ENCODE peak calls at places on chromosomes 2 and 18, in six cellular contexts. S, M, Y, O, D and J are unnamed samples.

GRCh38 chr2:177078416-177078815 is 134.2 kb upstream of the HNRNPA3 start:
- DNase-seq in S (no peak), M (no peak), Y (no peak), O (peak), D (peak), J (no peak)

GRCh38 chr2:28348149-28348567 is 44.5 kb upstream of the FOSL2 start:
- DNase-seq in S (no peak), M (no peak), Y (no peak), O (no peak), D (no peak), J (no peak)

GRCh38 chr2:69797836-69798465 is 31.5 kb upstream of the GMCL1 start:
- DNase-seq in S (no peak), M (no peak), Y (peak), O (no peak), D (no peak), J (no peak)

GRCh38 chr2:129711816-129712420 is 267.5 kb upstream of the RAB6C start:
- DNase-seq in S (no peak), M (no peak), Y (no peak), O (no peak), D (no peak), J (no peak)

GRCh38 chr2:130827502-130828251 is 9.0 kb upstream of the ARHGEF4 start:
- DNase-seq in S (no peak), M (no peak), Y (peak), O (peak), D (no peak), J (no peak)

GRCh38 chr2:125169764-125170146 is 1144.7 kb downstream of the CNTNAP5 start:
- DNase-seq in S (no peak), M (no peak), Y (no peak), O (no peak), D (no peak), J (no peak)

GRCh38 chr18:25639601-25640000 is 287.6 kb upstream of the ZNF521 start:
- DNase-seq in S (no peak), M (no peak), Y (no peak), O (no peak), D (no peak), J (no peak)

GRCh38 chr2:46171441-46171953 is 125.7 kb upstream of the EPAS1 start:
- DNase-seq in S (no peak), M (no peak), Y (peak), O (peak), D (no peak), J (no peak)

GRCh38 chr18:11518788-11519685 is 90.4 kb upstream of the SLC35G4 start:
- DNase-seq in S (peak), M (peak), Y (peak), O (peak), D (no peak), J (peak)

GRCh38 chr18:3452750-3453539 is 3.0 kb downstream of the TGIF1 start:
- DNase-seq in S (no peak), M (no peak), Y (no peak), O (peak), D (no peak), J (no peak)

GRCh38 chr2:16671760-16672159 is 6.1 kb upstream of the CYRIA start:
- DNase-seq in S (no peak), M (no peak), Y (peak), O (peak), D (no peak), J (no peak)

GRCh38 chr2:3505771-3506170 is 13.6 kb downstream of the ADI1 start:
- DNase-seq in S (no peak), M (no peak), Y (no peak), O (no peak), D (no peak), J (no peak)

GRCh38 chr2:191178806-191179514 is 28.2 kb upstream of the STAT4 start:
- DNase-seq in S (no peak), M (no peak), Y (no peak), O (peak), D (peak), J (no peak)

GRCh38 chr2:233480490-233481202 is 85.9 kb downstream of the USP40 start:
- DNase-seq in S (no peak), M (peak), Y (peak), O (peak), D (no peak), J (peak)

GRCh38 chr2:129884221-129884786 is 95.2 kb upstream of the RAB6C start:
- DNase-seq in S (no peak), M (no peak), Y (no peak), O (no peak), D (no peak), J (no peak)

GRCh38 chr2:195342105-195342504 is 314.9 kb upstream of the SLC39A10 start:
- DNase-seq in S (no peak), M (no peak), Y (peak), O (no peak), D (no peak), J (no peak)

GRCh38 chr2:60503923-60504514 is 49.4 kb downstream of the BCL11A start:
- DNase-seq in S (no peak), M (no peak), Y (no peak), O (no peak), D (no peak), J (no peak)

GRCh38 chr18:53408271-53408670 is 816.2 kb downstream of the MBD2 start:
- DNase-seq in S (no peak), M (no peak), Y (no peak), O (no peak), D (no peak), J (no peak)

GRCh38 chr2:58448065-58448507 is 207.0 kb upstream of the FANCL start:
- DNase-seq in S (peak), M (peak), Y (peak), O (peak), D (peak), J (peak)

GRCh38 chr2:105373895-105374401 is 24.9 kb downstream of the FHL2 start:
- DNase-seq in S (no peak), M (no peak), Y (no peak), O (no peak), D (no peak), J (peak)

GRCh38 chr2:74834806-74835755 is 1.2 kb downstream of the HK2 start:
- DNase-seq in S (peak), M (peak), Y (peak), O (peak), D (peak), J (peak)

GRCh38 chr2:74835831-74836674 is 2.1 kb downstream of the HK2 start:
- DNase-seq in S (peak), M (no peak), Y (peak), O (peak), D (no peak), J (peak)

GRCh38 chr2:74833418-74834233 is at the start of gene HK2:
- DNase-seq in S (peak), M (peak), Y (peak), O (peak), D (peak), J (peak)

GRCh38 chr2:74841663-74842062 is 7.7 kb downstream of the HK2 start:
- DNase-seq in S (no peak), M (no peak), Y (no peak), O (no peak), D (peak), J (no peak)

DNA sequence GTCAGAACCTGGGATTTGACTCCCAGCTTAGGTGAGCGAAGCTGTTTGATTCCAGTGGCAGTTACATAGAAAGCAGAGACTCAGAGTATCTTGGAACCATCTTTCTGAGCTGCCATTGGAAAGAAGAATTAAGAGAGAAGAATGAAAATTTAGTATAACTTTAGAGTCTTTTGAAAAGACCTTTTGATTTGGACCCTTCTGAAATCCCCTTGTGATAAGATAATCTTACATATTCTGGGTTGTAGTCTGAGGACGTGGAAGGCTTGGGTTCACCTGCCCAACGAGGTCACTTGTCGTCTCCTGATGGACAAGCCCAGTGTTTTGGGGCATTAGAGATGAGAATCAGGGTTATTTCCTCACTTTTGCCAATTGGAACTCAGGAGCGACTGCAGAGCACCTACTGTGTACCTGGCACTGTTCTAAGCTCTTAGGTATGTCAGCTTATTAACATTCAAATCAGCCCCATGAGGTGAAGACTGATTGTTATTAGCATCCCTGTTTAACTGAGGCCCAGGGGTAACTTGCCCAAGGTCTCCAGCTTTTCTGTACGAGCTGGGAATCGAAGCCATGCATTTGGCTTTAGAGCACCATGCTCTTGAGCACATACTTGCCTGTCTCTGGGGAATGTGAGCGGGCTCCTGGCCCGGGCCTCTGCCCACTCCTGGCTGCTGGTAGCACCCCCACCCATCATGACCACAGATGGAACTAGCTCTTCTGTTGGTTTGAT is 2.9 kb downstream of the HK2 start:
- DNase-seq in S (no peak), M (no peak), Y (no peak), O (no peak), D (no peak), J (no peak)
- TF ChIP-seq CTCF in S (no peak), M (no peak), Y (no peak), O (no peak), D (peak), J (no peak)

GRCh38 chr2:9737053-9737875 is 106.0 kb upstream of the TAF1B start:
- DNase-seq in S (no peak), M (no peak), Y (no peak), O (peak), D (no peak), J (peak)
- TF ChIP-seq CTCF in S (no peak), M (peak), Y (no peak), O (peak), D (no peak), J (peak)

DNA sequence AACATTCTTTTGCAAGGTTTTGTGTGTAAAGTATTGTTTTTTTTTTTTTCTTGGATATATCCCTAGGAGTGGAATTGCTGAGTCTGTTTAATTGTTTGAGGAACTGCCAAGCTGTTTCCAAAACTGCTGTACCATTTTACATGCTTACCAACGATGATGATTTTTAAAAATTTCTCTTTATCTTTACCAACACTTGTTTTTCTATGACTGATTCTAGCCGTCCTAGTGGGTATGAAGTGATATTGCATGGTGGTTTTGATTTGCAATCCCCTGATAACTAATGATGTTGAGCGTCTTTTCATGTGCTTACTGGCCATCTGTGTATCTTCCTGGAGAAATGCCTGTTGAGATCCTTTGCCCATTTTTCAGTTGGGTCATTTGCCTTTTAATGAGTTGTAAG is 8.8 kb upstream of the AOX1 start:
- DNase-seq in S (no peak), M (no peak), Y (no peak), O (no peak), D (no peak), J (no peak)
- TF ChIP-seq CTCF in S (no peak), M (no peak), Y (no peak), O (no peak), D (no peak), J (no peak)

GRCh38 chr2:214995409-214995808 is 143.0 kb downstream of the ABCA12 start:
- DNase-seq in S (no peak), M (no peak), Y (no peak), O (no peak), D (no peak), J (no peak)
- TF ChIP-seq CTCF in S (no peak), M (no peak), Y (no peak), O (no peak), D (no peak), J (no peak)

GRCh38 chr18:48575301-48575657 is 36.4 kb downstream of the CTIF start:
- DNase-seq in S (no peak), M (peak), Y (no peak), O (no peak), D (no peak), J (no peak)

GRCh38 chr18:48574667-48575300 is 36.0 kb downstream of the CTIF start:
- DNase-seq in S (no peak), M (no peak), Y (no peak), O (no peak), D (no peak), J (no peak)

GRCh38 chr18:48571619-48572384 is 33.0 kb downstream of the CTIF start:
- DNase-seq in S (no peak), M (no peak), Y (no peak), O (peak), D (no peak), J (no peak)

GRCh38 chr18:48572402-48573126 is 33.7 kb downstream of the CTIF start:
- DNase-seq in S (no peak), M (no peak), Y (no peak), O (no peak), D (no peak), J (no peak)

GRCh38 chr18:48573632-48574293 is 34.9 kb downstream of the CTIF start:
- DNase-seq in S (no peak), M (no peak), Y (no peak), O (no peak), D (no peak), J (no peak)
- TF ChIP-seq CTCF in S (no peak), M (no peak), Y (no peak), O (no peak), D (no peak), J (no peak)

DNA sequence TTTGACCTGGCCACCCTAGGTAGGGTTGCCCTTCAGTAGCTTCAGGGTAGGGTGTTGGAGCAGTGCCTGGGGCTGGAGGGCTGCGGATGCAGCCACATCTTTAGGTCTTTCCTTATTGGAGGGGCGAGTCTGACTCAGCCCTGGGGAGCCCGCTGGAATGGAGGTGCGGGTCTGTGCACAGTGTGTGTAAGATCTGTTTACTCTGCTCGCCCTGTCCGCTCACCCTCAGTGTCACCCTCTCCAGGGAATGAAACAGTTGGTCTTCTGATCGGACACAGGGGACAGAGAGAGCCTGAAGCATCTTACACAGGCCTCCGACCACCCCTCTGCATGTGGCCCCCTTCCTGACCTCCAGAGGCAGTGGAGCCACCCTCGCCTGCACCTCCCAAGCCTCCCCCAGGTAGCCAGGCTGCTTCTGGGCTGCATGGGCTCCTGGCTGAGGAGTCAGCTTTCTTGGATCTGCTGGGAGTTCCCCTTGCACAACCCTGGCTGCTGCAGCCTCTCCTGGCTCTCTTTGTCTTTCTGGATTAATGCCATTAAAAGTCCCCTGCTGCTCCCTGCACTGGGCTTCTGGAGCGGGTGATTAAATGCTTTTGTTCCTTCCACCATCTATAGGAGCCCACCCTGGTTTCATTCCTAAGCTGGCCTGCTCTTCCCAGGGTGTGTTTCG is 82.6 kb downstream of the ASB1 start:
- DNase-seq in S (no peak), M (no peak), Y (peak), O (peak), D (no peak), J (no peak)
- TF ChIP-seq CTCF in S (no peak), M (no peak), Y (no peak), O (no peak), D (no peak), J (no peak)

DNA sequence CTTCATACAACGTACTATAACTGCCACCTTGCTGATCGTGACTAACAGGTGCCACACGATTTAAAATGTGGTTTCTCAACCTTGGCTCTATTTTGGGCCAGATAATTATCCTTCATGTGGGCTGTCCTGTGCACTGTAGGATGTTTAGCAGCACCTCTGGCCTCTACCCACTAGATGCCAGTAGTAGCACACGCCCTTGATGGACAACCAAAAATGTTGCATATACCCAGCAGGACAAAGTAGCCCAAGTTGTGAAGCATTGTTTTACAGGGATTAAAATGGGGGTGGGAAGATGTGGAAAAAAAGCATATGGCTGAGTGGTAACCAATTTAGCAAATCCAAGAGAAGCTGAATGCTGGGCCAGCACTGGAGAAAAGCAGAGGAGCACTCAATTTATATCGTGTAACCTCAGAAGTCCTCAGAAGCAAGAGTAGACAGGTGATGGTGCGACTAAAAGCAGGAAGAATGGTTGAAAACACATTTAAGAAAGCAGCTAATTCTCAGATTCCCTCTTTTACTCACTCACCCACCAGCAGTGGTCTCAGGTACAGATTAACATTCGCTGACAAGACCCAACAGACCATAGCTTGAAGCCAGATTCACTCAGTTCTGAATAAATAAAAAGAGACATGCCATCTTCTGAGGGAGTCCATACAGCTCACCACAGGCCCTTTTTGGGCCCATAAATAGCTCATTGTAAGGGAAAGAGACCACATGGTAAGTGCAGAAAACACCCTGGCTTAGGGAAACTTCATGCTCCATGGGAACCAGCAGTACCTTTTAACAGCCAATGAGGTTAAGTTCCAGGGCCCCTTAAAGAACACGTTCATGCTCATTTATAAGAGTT is 50.6 kb downstream of the RAPH1 start:
- DNase-seq in S (no peak), M (no peak), Y (peak), O (peak), D (no peak), J (peak)
- TF ChIP-seq CTCF in S (peak), M (peak), Y (peak), O (peak), D (peak), J (peak)

GRCh38 chr2:212596688-212597087 is 58.1 kb upstream of the ERBB4 start:
- DNase-seq in S (no peak), M (no peak), Y (no peak), O (no peak), D (no peak), J (no peak)

GRCh38 chr2:212592695-212593094 is 54.1 kb upstream of the ERBB4 start:
- DNase-seq in S (no peak), M (no peak), Y (no peak), O (no peak), D (no peak), J (no peak)

GRCh38 chr2:212595036-212595654 is 56.5 kb upstream of the ERBB4 start:
- DNase-seq in S (no peak), M (no peak), Y (peak), O (peak), D (no peak), J (no peak)
- TF ChIP-seq CTCF in S (no peak), M (peak), Y (peak), O (no peak), D (no peak), J (peak)